ENCODE peak calls at places on chromosomes 7 and 10, in ten cellular contexts. B is BJ; H is tibial nerve; I is AG09319; S is WERI-Rb-1; P is CD4-positive, alpha-beta T cell; X is adrenal gland; Y is upper lobe of right lung; G is heart right ventricle; M is RWPE1. K is an unnamed sample.

GRCh38 chr10:75283150-75284096 is 47.7 kb upstream of the COMTD1 start:
- DNase-seq in S (peak), Y (no peak), H (no peak), G (no peak), P (no peak), M (no peak), I (peak), X (peak), B (peak), K (no peak)

GRCh38 chr7:93574646-93575554 is at the start of gene CALCR:
- DNase-seq in G (no peak), I (no peak), P (no peak), Y (peak), X (no peak), B (no peak), M (no peak), S (peak), H (no peak), K (peak)

GRCh38 chr7:157194948-157195347 is 56.2 kb downstream of the UBE3C start:
- DNase-seq in I (no peak), H (no peak), M (no peak), P (no peak), Y (no peak), G (no peak), B (no peak), S (no peak), X (no peak), K (no peak)

GRCh38 chr10:24456319-24456718 is 247.4 kb downstream of the KIAA1217 start:
- DNase-seq in S (peak), Y (no peak), P (no peak), X (no peak), B (peak), H (no peak), G (no peak), I (no peak), M (peak), K (no peak)

GRCh38 chr10:13162013-13162364 is 631 bp downstream of the MCM10 start:
- DNase-seq in P (no peak), Y (no peak), H (no peak), X (no peak), I (no peak), G (no peak), B (no peak), S (peak), M (no peak), K (no peak)

GRCh38 chr7:1961776-1962276 is 270.9 kb downstream of the MAD1L1 start:
- DNase-seq in S (no peak), H (no peak), P (peak), B (peak), I (peak), X (no peak), M (peak), Y (no peak), G (no peak), K (no peak)

GRCh38 chr7:156494960-156495359 is 145.6 kb upstream of the RNF32 start:
- DNase-seq in X (no peak), B (no peak), G (no peak), I (no peak), H (no peak), Y (no peak), S (no peak), M (no peak), P (no peak), K (no peak)

GRCh38 chr7:100577507-100577906 is 3.8 kb upstream of the SAP25 start:
- DNase-seq in G (no peak), Y (peak), I (no peak), H (no peak), S (no peak), M (no peak), P (no peak), B (no peak), X (no peak), K (no peak)

GRCh38 chr10:123136221-123136805 is 543 bp downstream of the HMX3 start:
- DNase-seq in Y (no peak), P (no peak), H (no peak), X (no peak), S (no peak), B (no peak), I (no peak), G (no peak), M (no peak), K (no peak)

GRCh38 chr7:152336754-152337368 is 98.9 kb downstream of the KMT2C start:
- DNase-seq in P (no peak), S (peak), G (peak), B (no peak), M (peak), I (no peak), H (peak), X (peak), Y (no peak), K (no peak)

DNA sequence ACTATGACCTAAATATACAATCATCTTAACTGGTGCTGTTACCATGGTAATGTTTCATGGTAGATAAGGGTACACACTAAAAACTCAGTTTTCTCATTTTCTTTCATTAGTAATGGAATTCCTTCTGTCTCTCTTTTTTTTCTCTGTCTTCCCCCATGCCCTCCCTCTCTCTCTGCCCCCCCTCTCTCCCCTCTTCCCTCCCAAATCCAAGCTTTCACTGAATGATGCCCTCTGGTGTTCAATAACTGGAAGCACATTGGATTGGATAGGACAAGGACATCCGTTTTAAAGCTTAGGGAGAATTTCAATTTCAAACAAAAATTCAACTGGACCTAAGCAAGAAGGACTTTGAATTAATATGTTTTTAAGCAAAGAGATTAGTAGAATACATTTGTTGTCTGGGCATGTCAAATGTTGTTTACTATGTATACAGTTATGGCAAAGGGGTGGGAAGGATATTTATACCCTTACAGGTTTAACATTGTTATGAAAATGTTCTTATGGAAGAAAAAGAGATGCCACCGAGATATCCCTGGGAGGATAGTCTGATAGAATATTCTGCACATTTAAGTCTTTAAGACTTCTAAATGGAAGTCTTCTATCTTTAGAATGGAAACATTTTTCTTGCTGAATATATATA is 6.1 kb downstream of the CHRM2 start:
- DNase-seq in S (peak), P (no peak), H (no peak), M (no peak), B (no peak), G (no peak), Y (no peak), I (no peak), X (no peak), K (no peak)
- TF ChIP-seq CTCF in S (peak), P (no peak), H (peak), M (peak), B (peak), G (no peak), Y (peak), I (peak), X (no peak), K (peak)

GRCh38 chr7:128219646-128220045 is 21.4 kb upstream of the LEP start:
- DNase-seq in X (no peak), Y (no peak), I (no peak), B (no peak), P (no peak), M (no peak), S (no peak), G (no peak), H (no peak), K (no peak)

GRCh38 chr7:128215281-128215680 is 25.8 kb upstream of the LEP start:
- DNase-seq in P (no peak), B (peak), H (no peak), X (no peak), S (no peak), I (peak), G (no peak), M (no peak), Y (no peak), K (no peak)

GRCh38 chr7:128217030-128217805 is 23.9 kb upstream of the LEP start:
- DNase-seq in Y (peak), G (no peak), B (peak), H (no peak), I (no peak), S (no peak), X (no peak), M (peak), P (no peak), K (no peak)

GRCh38 chr7:128215739-128216138 is 25.3 kb upstream of the LEP start:
- DNase-seq in B (no peak), S (no peak), I (peak), Y (no peak), G (peak), X (no peak), H (no peak), P (no peak), M (no peak), K (no peak)

GRCh38 chr7:128217972-128218652 is 23.0 kb upstream of the LEP start:
- DNase-seq in G (no peak), B (no peak), I (no peak), H (no peak), Y (no peak), M (no peak), P (no peak), X (no peak), S (no peak), K (no peak)
- TF ChIP-seq CTCF in G (no peak), B (no peak), I (no peak), H (no peak), Y (no peak), M (no peak), P (no peak), X (no peak), S (peak), K (peak)

GRCh38 chr10:53839437-53840039 is 961.5 kb downstream of the PCDH15 start:
- DNase-seq in M (peak), Y (no peak), G (no peak), B (no peak), P (no peak), I (no peak), S (no peak), H (no peak), X (no peak), K (no peak)
- TF ChIP-seq CTCF in M (peak), Y (peak), G (peak), B (peak), P (no peak), I (no peak), S (no peak), H (peak), X (peak), K (peak)

DNA sequence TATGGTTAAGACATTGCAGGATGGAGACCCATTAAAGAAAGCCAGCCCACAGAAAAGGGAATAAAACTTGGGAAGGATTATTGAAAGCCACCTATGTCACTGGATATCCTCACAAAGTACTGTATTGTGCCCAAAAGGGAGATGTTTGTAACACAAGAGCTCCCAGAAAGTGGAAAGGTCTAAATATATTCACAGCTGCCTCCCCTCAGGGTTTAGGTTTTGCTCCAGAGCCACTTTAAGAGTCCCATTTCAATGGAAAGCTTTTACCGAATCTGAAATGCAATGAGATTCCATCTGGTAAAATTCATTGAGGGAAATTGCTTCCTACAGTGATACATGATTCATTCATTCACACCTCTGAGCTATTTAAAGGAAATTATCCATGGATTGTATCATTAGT is 176.4 kb downstream of the XPNPEP1 start:
- DNase-seq in G (no peak), P (no peak), S (no peak), M (no peak), X (no peak), I (no peak), H (no peak), B (no peak), Y (no peak), K (no peak)
- TF ChIP-seq CTCF in G (no peak), P (no peak), S (no peak), M (no peak), X (no peak), I (no peak), H (no peak), B (no peak), Y (no peak), K (no peak)

DNA sequence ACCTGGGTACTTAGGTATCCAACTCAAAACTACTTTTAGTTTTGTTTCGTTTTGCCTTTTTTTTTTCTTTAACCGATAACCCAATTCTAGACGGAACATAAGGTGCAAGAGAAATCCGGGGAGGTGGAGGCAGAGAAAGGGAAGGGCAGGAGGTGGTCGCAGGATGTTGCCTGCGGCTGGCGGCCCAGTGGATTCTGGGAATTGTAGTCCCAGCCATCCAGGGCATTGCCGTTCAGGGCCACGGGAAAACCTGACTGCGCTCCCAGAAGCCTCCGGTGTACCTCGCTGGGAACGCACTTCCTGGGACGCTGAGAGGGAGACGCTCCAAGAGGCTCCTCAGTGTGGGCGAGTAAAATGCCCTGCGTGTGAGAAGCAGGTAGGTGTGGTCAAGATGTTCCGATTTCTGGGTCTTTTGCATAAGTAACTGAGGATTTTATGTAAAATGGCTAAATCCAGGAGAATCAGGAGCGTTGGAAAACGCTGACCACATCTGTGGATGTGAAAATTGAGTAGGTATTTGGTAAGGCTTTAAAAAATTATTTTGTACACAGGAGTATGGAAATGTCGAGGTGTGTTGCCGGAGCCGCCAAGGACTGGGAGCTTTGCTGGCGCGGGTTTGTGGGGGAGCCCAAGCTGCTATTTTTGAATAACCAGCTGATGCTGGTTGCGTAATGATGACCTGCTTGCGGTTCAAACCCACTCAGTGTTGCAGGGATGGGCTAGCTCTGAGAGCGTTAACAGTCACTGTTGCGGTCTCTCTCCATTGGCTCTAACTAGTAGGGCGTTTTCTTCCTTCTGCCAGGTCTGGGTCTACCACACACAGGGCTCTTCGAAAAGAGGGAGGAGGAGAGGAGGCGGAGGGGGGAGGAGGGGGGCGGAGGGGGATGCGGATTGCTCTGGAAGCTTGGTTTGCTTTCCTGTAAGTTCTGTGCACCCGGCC is at the start of gene CLDN12:
- DNase-seq in S (peak), B (peak), G (peak), I (peak), H (peak), P (peak), X (peak), M (peak), Y (peak), K (peak)
- TF ChIP-seq CTCF in S (no peak), B (no peak), G (no peak), I (no peak), H (no peak), P (no peak), X (no peak), M (no peak), Y (no peak), K (no peak)

GRCh38 chr7:149547126-149547525 is 49.5 kb upstream of the ZNF746 start:
- DNase-seq in H (no peak), I (no peak), B (no peak), Y (no peak), M (no peak), G (no peak), X (no peak), S (no peak), P (no peak), K (no peak)
- TF ChIP-seq CTCF in H (no peak), I (no peak), B (no peak), Y (no peak), M (no peak), G (no peak), X (no peak), S (peak), P (no peak), K (no peak)